ENCODE peak calls at places on chromosomes 6 and 20, in five cellular contexts. One of them, this sample, is unnamed. For H3K36me3, the result is how much of the 10 kb centered on the place peaks cover.

GRCh38 chr6:163565140-163565539 is 150.6 kb downstream of the QKI start:
- DNase-seq in PC-9: no peak
- DNase-seq in Peyer's patch: no peak
- DNase-seq in PC-3: no peak
- DNase-seq in upper lobe of right lung: no peak
- DNase-seq in this sample: no peak

GRCh38 chr6:134680021-134680420 is 269.9 kb downstream of the ALDH8A1 start:
- DNase-seq in Peyer's patch: no peak
- DNase-seq in PC-9: no peak
- DNase-seq in upper lobe of right lung: no peak
- DNase-seq in PC-3: no peak
- DNase-seq in this sample: no peak

GRCh38 chr6:70956451-70957283 is at the start of gene B3GAT2:
- DNase-seq in Peyer's patch: no peak
- DNase-seq in PC-9: no peak
- DNase-seq in upper lobe of right lung: peak
- DNase-seq in PC-3: no peak
- DNase-seq in this sample: no peak

GRCh38 chr20:21189761-21190523 is 64.1 kb downstream of the KIZ start:
- DNase-seq in Peyer's patch: no peak
- DNase-seq in PC-3: no peak
- DNase-seq in upper lobe of right lung: no peak
- DNase-seq in PC-9: no peak
- DNase-seq in this sample: no peak

GRCh38 chr20:50838707-50839385 is 44.0 kb downstream of the BCAS4 start:
- DNase-seq in PC-9: no peak
- DNase-seq in upper lobe of right lung: no peak
- DNase-seq in Peyer's patch: no peak
- DNase-seq in PC-3: no peak
- DNase-seq in this sample: no peak

GRCh38 chr6:62217866-62218265 is 68.2 kb downstream of the KHDRBS2 start:
- DNase-seq in PC-9: no peak
- DNase-seq in Peyer's patch: no peak
- DNase-seq in upper lobe of right lung: no peak
- DNase-seq in PC-3: no peak
- DNase-seq in this sample: no peak

GRCh38 chr6:106390088-106390487 is 29.6 kb downstream of the CRYBG1 start:
- DNase-seq in upper lobe of right lung: no peak
- DNase-seq in Peyer's patch: no peak
- DNase-seq in PC-9: peak
- DNase-seq in PC-3: peak
- DNase-seq in this sample: no peak

GRCh38 chr20:63740501-63741353 is 1.2 kb downstream of the SLC2A4RG start:
- DNase-seq in Peyer's patch: peak
- DNase-seq in upper lobe of right lung: peak
- DNase-seq in PC-9: peak
- DNase-seq in PC-3: peak
- DNase-seq in this sample: peak

GRCh38 chr6:62623851-62624532 is 338.0 kb upstream of the KHDRBS2 start:
- DNase-seq in PC-9: no peak
- DNase-seq in Peyer's patch: no peak
- DNase-seq in PC-3: peak
- DNase-seq in upper lobe of right lung: no peak
- DNase-seq in this sample: no peak

GRCh38 chr6:100726741-100727140 is 154.4 kb downstream of the ASCC3 start:
- DNase-seq in upper lobe of right lung: no peak
- DNase-seq in PC-9: no peak
- DNase-seq in PC-3: no peak
- DNase-seq in Peyer's patch: no peak
- DNase-seq in this sample: no peak

GRCh38 chr6:155895641-155896040 is 440.0 kb upstream of the NOX3 start:
- DNase-seq in Peyer's patch: no peak
- DNase-seq in PC-3: peak
- DNase-seq in upper lobe of right lung: no peak
- DNase-seq in PC-9: no peak
- DNase-seq in this sample: no peak

GRCh38 chr6:158474961-158475343 is 84.9 kb upstream of the TMEM181 start:
- DNase-seq in PC-3: peak
- DNase-seq in upper lobe of right lung: no peak
- DNase-seq in PC-9: peak
- DNase-seq in Peyer's patch: no peak
- DNase-seq in this sample: no peak

GRCh38 chr6:4872841-4873240 is 96.6 kb downstream of the CDYL start:
- DNase-seq in PC-9: no peak
- DNase-seq in upper lobe of right lung: no peak
- DNase-seq in Peyer's patch: no peak
- DNase-seq in PC-3: no peak
- DNase-seq in this sample: no peak

DNA sequence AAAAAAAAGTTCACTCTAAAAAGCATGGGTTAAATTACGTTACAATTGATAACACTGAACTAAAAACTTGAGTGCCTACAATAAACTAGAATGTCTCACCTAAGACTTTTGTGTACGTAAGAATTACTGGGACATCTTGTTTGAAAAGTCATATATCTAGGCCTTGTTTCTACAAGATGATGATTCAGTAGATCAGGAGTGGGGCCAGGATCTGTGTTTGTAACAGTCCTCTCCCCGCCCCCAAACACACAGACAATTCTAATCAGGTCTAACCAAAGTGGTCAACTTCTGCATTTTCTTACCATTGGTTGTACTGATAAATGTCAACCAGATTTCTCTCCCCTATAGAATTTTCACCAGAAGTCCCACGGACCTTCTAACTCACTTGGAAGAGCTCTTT is 56.9 kb downstream of the RAMACL start:
- DNase-seq in upper lobe of right lung: no peak
- DNase-seq in PC-9: no peak
- DNase-seq in Peyer's patch: no peak
- DNase-seq in PC-3: peak
- DNase-seq in this sample: no peak
- H3K36me3 ChIP-seq in upper lobe of right lung: half or more
- H3K36me3 ChIP-seq in PC-9: under half
- H3K36me3 ChIP-seq in Peyer's patch: under half
- H3K36me3 ChIP-seq in PC-3: under half
- H3K36me3 ChIP-seq in this sample: under half

GRCh38 chr6:144809969-144810368 is 524.8 kb downstream of the UTRN start:
- DNase-seq in PC-3: no peak
- DNase-seq in Peyer's patch: no peak
- DNase-seq in PC-9: no peak
- DNase-seq in upper lobe of right lung: no peak
- DNase-seq in this sample: no peak
- TF ChIP-seq CTCF in PC-3: no peak
- TF ChIP-seq CTCF in Peyer's patch: no peak
- TF ChIP-seq CTCF in PC-9: no peak
- TF ChIP-seq CTCF in upper lobe of right lung: no peak
- TF ChIP-seq CTCF in this sample: no peak

GRCh38 chr20:3894796-3895195 is 5.6 kb downstream of the PANK2 start:
- DNase-seq in Peyer's patch: peak
- DNase-seq in PC-9: no peak
- DNase-seq in upper lobe of right lung: no peak
- DNase-seq in PC-3: no peak
- DNase-seq in this sample: no peak
- H3K4me3 ChIP-seq in Peyer's patch: no peak
- H3K4me3 ChIP-seq in PC-9: no peak
- H3K4me3 ChIP-seq in upper lobe of right lung: no peak
- H3K4me3 ChIP-seq in PC-3: no peak
- H3K4me3 ChIP-seq in this sample: no peak

DNA sequence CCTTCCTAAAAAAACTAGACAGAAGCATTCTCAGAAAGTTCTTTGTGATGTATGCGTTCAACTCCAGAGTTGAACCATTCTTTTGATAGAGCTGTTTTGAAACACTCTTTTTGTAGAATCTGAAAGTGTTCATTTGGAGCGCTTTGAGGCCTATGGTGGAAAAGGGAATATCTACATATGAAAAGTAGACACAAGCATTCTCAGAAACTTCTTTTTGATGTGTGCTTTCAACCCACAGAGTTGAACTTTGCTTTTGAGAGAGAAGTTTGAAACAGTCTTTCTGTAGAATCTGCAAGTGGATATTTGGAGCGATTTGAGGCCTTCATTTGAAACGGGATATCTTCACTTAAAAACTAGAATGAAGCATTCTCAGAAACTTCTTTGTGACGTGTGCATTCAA is 582.6 kb upstream of the ZNF337 start:
- DNase-seq in upper lobe of right lung: no peak
- DNase-seq in PC-3: no peak
- DNase-seq in PC-9: no peak
- DNase-seq in Peyer's patch: no peak
- DNase-seq in this sample: no peak
- H3K36me3 ChIP-seq in upper lobe of right lung: under half
- H3K36me3 ChIP-seq in PC-3: under half
- H3K36me3 ChIP-seq in PC-9: under half
- H3K36me3 ChIP-seq in Peyer's patch: under half
- H3K36me3 ChIP-seq in this sample: under half

DNA sequence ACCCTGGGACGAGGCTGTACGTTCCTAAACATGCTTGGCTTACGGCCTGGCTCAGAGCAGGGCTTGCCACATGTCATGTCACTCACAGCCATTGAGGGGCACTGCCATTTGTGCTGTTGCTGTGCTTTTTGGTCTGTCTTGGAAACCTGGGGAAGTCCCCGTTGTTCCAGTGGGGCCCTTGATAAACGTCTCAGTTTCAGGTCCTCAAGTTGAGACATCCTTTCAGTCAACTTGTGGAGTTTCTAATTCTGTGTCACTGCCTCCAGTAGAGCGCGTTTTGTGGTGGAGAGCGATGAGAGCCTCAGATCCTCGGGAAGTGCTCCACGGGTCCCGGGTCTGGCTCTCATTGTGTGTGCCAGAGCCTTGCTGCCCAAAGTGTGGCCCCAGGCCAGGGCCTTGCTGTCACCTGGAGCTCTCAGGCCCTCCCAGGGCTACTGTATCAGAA is 43.0 kb upstream of the CCR6 start:
- DNase-seq in PC-9: no peak
- DNase-seq in Peyer's patch: peak
- DNase-seq in upper lobe of right lung: no peak
- DNase-seq in PC-3: no peak
- DNase-seq in this sample: no peak
- TF ChIP-seq CTCF in PC-9: no peak
- TF ChIP-seq CTCF in Peyer's patch: peak
- TF ChIP-seq CTCF in upper lobe of right lung: no peak
- TF ChIP-seq CTCF in PC-3: no peak
- TF ChIP-seq CTCF in this sample: no peak

DNA sequence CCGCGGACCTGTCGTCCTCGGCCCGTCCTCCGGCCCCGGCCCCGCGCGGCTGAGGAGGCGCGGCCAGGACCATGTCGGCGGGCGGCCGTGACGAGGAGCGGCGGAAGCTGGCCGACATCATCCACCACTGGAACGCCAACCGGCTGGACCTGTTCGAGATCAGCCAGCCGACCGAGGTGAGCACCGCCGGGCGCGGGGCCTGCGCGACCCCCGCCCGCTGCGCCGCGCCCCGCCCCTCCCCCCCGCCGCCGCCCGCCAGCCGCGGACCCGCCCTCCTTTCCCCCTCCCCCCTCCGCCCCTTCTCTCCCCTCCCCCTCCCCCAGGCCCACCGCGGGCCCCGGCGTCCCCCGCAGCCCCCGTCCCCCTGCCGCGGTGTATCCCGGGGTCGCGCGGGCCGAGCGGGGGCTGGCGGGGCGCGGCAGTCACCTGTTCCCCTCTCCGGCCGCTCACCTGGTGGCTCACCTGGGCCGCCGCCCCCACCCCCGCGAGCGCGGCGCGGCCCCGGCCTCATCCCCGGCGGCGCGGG is 414 bp downstream of the AFDN start:
- DNase-seq in PC-9: no peak
- DNase-seq in upper lobe of right lung: peak
- DNase-seq in PC-3: peak
- DNase-seq in Peyer's patch: peak
- DNase-seq in this sample: no peak
- H3K4me3 ChIP-seq in PC-9: peak
- H3K4me3 ChIP-seq in upper lobe of right lung: peak
- H3K4me3 ChIP-seq in PC-3: peak
- H3K4me3 ChIP-seq in Peyer's patch: peak
- H3K4me3 ChIP-seq in this sample: peak

GRCh38 chr6:42073287-42073686 is 23.0 kb downstream of the TAF8 start:
- DNase-seq in Peyer's patch: no peak
- DNase-seq in PC-9: no peak
- DNase-seq in upper lobe of right lung: no peak
- DNase-seq in PC-3: no peak
- DNase-seq in this sample: no peak
- H3K36me3 ChIP-seq in Peyer's patch: half or more
- H3K36me3 ChIP-seq in PC-9: under half
- H3K36me3 ChIP-seq in upper lobe of right lung: half or more
- H3K36me3 ChIP-seq in PC-3: under half
- H3K36me3 ChIP-seq in this sample: under half

DNA sequence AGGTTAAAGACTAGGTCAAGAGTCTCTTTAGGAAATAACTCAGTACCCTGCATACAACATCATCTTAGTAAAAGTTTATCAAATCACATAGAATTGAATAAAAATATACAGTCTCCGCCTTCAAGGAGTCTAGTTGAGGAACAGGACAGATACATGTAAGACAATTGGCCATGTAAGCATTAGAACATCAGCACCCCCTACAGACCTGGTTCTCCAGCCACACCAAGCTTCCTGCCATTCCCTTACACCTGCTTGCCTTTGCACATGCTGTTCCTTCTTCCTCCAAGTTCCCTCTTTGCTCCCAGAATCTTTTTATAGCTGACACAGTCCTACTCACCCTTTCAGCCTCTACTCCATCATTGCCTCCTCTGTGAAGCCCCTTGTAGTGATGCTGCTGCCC is 187.8 kb upstream of the LRFN2 start:
- DNase-seq in Peyer's patch: no peak
- DNase-seq in PC-9: no peak
- DNase-seq in PC-3: no peak
- DNase-seq in upper lobe of right lung: no peak
- DNase-seq in this sample: no peak
- TF ChIP-seq CTCF in Peyer's patch: no peak
- TF ChIP-seq CTCF in PC-9: no peak
- TF ChIP-seq CTCF in PC-3: no peak
- TF ChIP-seq CTCF in upper lobe of right lung: no peak
- TF ChIP-seq CTCF in this sample: no peak

This sample was measured in kidney epithelial cell.